ENCODE peak calls at places on chromosomes 12 and 14, in four cellular contexts. Z is effector memory CD4-positive, alpha-beta T cell; U is suprapubic skin; R is PC-3. T is an unnamed sample.

GRCh38 chr12:23431006-23431405 is 518.5 kb downstream of the SOX5 start:
- DNase-seq in Z (no peak), U (no peak), R (no peak), T (peak)

GRCh38 chr12:3107071-3107583 is 29.9 kb downstream of the TSPAN9 start:
- DNase-seq in R (no peak), U (no peak), Z (no peak), T (no peak)

GRCh38 chr12:100190013-100190394 is 10.6 kb upstream of the ACTR6 start:
- DNase-seq in R (no peak), U (no peak), Z (no peak), T (no peak)

GRCh38 chr12:102728506-102729242 is 188.4 kb downstream of the PAH start:
- DNase-seq in R (no peak), Z (no peak), U (no peak), T (no peak)

GRCh38 chr12:12028668-12029402 is 41.9 kb upstream of the BCL2L14 start:
- DNase-seq in U (no peak), R (no peak), Z (no peak), T (no peak)

GRCh38 chr12:106048016-106048415 is 90.7 kb downstream of the NUAK1 start:
- DNase-seq in R (no peak), Z (no peak), U (no peak), T (no peak)

GRCh38 chr12:117090388-117090787 is 8.8 kb downstream of the TESC start:
- DNase-seq in R (no peak), U (no peak), Z (no peak), T (no peak)

GRCh38 chr14:68486033-68486732 is 306.7 kb downstream of the ZFP36L1 start:
- DNase-seq in R (no peak), Z (no peak), U (no peak), T (no peak)

GRCh38 chr14:54220122-54220691 is 176.6 kb upstream of the CDKN3 start:
- DNase-seq in U (no peak), R (no peak), Z (no peak), T (peak)

GRCh38 chr12:66668311-66668710 is 10.6 kb downstream of the GRIP1 start:
- DNase-seq in Z (no peak), R (no peak), U (no peak), T (peak)

GRCh38 chr12:90816353-90817089 is 138.5 kb downstream of the CCER1 start:
- DNase-seq in Z (no peak), R (peak), U (no peak), T (no peak)

GRCh38 chr12:129049917-129050316 is 196.6 kb downstream of the GLT1D1 start:
- DNase-seq in U (no peak), R (peak), Z (no peak), T (peak)

GRCh38 chr14:104135904-104136471 is 2.4 kb upstream of the KIF26A start:
- DNase-seq in U (no peak), R (no peak), Z (no peak), T (no peak)
- H3K4me3 ChIP-seq in U (peak), R (no peak), Z (no peak), T (peak)

GRCh38 chr14:50116986-50117385 is 614 bp upstream of the VCPKMT start:
- DNase-seq in U (no peak), Z (no peak), R (no peak), T (no peak)
- H3K4me3 ChIP-seq in U (peak), Z (peak), R (peak), T (peak)

DNA sequence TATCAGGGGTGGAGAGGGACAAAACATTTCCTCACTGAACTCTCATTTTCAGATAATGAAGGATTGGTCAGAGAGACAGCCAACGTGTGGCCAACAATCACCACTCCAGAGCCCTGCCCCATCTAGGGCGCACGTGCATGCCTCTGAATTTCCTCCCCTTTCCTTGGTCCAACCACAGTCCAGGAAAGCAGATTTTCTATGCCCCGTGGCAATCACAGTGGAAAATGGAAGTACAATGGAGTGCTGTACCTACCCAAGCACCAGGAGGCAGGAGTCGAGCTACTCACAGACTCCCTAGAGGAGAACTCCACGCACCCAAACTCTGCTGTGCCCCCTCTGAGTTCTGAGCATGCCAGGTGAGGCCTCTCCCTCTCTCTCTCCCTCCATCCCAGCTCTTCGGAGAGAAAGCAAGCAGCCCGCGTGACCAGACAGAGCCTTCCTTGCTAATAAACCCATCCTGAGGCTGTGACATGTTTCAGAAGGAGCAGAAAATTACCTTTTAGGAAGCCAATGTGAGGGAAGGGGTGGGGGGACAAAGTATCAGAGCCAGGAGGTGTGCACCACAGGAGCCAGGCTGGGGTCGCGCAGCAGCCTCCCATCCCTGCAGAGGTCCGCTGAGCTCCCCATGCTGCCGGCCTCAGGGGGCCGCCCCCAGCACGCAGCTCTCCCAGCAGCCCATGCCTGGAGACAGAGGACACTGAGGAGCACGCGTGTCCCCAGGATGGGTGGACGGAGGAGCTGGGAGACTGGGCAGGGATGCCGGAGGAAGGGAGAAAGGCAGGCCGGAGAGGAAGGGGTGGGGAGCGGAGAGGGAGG is 73.4 kb downstream of the PITPNM2 start:
- DNase-seq in U (no peak), Z (no peak), R (no peak), T (no peak)
- H3K4me3 ChIP-seq in U (no peak), Z (no peak), R (no peak), T (no peak)

DNA sequence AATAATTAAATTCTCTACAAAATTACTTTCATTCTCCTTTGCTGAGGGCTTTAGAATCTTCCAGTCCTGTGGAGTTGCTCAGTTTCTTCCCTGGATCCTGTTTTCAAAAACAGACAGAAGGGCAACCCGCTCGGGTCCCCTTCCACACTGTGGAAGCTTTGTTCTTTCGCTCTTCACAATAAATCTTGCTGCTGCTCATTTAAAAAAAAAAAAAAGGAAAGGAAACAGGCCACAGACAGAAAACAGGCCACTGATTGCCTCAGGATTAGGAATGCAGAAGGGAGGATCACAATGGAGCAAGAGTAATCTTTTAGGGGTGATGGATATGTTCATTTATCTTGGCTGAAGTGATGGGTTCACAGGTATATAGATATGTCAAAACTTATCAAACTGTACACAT is 29.5 kb upstream of the HIGD1C start:
- DNase-seq in R (no peak), U (no peak), Z (no peak), T (no peak)
- H3K4me3 ChIP-seq in R (no peak), U (peak), Z (no peak), T (no peak)

DNA sequence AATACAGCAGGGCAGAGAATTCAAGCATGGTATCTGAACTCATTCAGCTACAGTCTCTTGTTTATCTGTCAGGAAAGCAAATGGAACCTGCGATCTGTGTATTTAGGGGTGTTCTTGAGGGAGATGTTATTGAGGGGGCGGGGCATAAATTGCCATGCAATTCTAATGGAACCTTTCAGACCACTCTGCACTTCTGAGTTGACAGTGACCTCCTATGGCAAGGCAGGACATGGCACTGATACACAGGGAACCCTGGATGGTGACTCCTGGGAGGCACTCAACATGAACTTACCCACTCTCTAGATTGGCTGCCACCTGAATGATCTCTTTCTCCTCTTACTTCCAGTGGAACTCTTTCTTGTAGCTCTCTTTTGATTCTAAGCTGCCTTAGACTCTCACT is 787.3 kb downstream of the VRK1 start:
- DNase-seq in U (no peak), Z (no peak), R (no peak), T (no peak)
- H3K4me3 ChIP-seq in U (no peak), Z (no peak), R (no peak), T (no peak)

DNA sequence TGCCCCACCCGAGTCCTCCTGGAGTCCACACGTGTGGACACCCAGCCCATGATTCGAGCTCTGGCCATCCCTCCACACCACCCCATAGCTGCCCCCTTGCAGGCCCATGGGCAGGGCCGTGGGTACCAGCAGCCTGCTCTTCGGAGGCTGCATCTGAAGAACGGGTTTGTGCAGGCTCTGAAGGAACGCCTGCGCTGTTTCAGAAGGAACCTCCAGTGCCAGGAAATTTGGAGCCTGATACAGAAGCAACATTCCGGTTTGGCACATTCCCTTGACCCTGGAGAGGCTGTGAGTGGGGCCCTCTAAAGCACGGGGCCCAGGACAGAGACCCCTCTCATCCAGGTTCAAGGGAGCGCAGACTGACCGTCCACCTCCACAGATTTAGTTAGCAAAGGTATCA is 57.0 kb downstream of the ZNF664 start:
- DNase-seq in R (no peak), U (no peak), Z (no peak), T (no peak)
- H3K4me3 ChIP-seq in R (no peak), U (no peak), Z (no peak), T (no peak)

T was measured in cardiac muscle cell.